ENCODE peak calls at places on chromosomes 6 and 20, in nine cellular contexts. One of them, this sample, is unnamed.

GRCh38 chr20:2752631-2753455 is 47.6 kb downstream of the CPXM1 start:
- DNase-seq in AG04450: no peak
- DNase-seq in MCF 10A: peak
- DNase-seq in left ventricle myocardium inferior: no peak
- DNase-seq in right atrium auricular region: no peak
- DNase-seq in posterior cingulate gyrus: no peak
- DNase-seq in activated CD4-positive, alpha-beta T cell treated with anti-CD3 and anti-CD28 coated beads, Interleukin-2, amount 10 ng/mL, durations not matched to agents 7 days and 5 days: peak
- DNase-seq in NT2/D1: peak
- DNase-seq in heart left ventricle: no peak
- DNase-seq in this sample: no peak

GRCh38 chr6:33277663-33278391 is 904 bp downstream of the B3GALT4 start:
- DNase-seq in AG04450: no peak
- DNase-seq in MCF 10A: no peak
- DNase-seq in left ventricle myocardium inferior: no peak
- DNase-seq in right atrium auricular region: no peak
- DNase-seq in posterior cingulate gyrus: no peak
- DNase-seq in activated CD4-positive, alpha-beta T cell treated with anti-CD3 and anti-CD28 coated beads, Interleukin-2, amount 10 ng/mL, durations not matched to agents 7 days and 5 days: peak
- DNase-seq in NT2/D1: no peak
- DNase-seq in heart left ventricle: no peak
- DNase-seq in this sample: peak

GRCh38 chr6:43623880-43624785 is 4.9 kb downstream of the GTPBP2 start:
- DNase-seq in AG04450: no peak
- DNase-seq in MCF 10A: no peak
- DNase-seq in left ventricle myocardium inferior: no peak
- DNase-seq in right atrium auricular region: no peak
- DNase-seq in posterior cingulate gyrus: no peak
- DNase-seq in activated CD4-positive, alpha-beta T cell treated with anti-CD3 and anti-CD28 coated beads, Interleukin-2, amount 10 ng/mL, durations not matched to agents 7 days and 5 days: no peak
- DNase-seq in NT2/D1: no peak
- DNase-seq in heart left ventricle: no peak
- DNase-seq in this sample: no peak

GRCh38 chr6:15322781-15323536 is 77.1 kb downstream of the JARID2 start:
- DNase-seq in AG04450: no peak
- DNase-seq in MCF 10A: peak
- DNase-seq in left ventricle myocardium inferior: no peak
- DNase-seq in right atrium auricular region: no peak
- DNase-seq in posterior cingulate gyrus: no peak
- DNase-seq in activated CD4-positive, alpha-beta T cell treated with anti-CD3 and anti-CD28 coated beads, Interleukin-2, amount 10 ng/mL, durations not matched to agents 7 days and 5 days: no peak
- DNase-seq in NT2/D1: no peak
- DNase-seq in heart left ventricle: no peak
- DNase-seq in this sample: no peak

GRCh38 chr6:31733734-31734133 is 2.6 kb downstream of the CLIC1 start:
- DNase-seq in AG04450: no peak
- DNase-seq in MCF 10A: no peak
- DNase-seq in left ventricle myocardium inferior: no peak
- DNase-seq in right atrium auricular region: no peak
- DNase-seq in posterior cingulate gyrus: no peak
- DNase-seq in activated CD4-positive, alpha-beta T cell treated with anti-CD3 and anti-CD28 coated beads, Interleukin-2, amount 10 ng/mL, durations not matched to agents 7 days and 5 days: no peak
- DNase-seq in NT2/D1: no peak
- DNase-seq in heart left ventricle: no peak
- DNase-seq in this sample: no peak

GRCh38 chr6:33727932-33728331 is 16.4 kb upstream of the UQCC2 start:
- DNase-seq in AG04450: no peak
- DNase-seq in MCF 10A: no peak
- DNase-seq in left ventricle myocardium inferior: peak
- DNase-seq in right atrium auricular region: no peak
- DNase-seq in posterior cingulate gyrus: no peak
- DNase-seq in activated CD4-positive, alpha-beta T cell treated with anti-CD3 and anti-CD28 coated beads, Interleukin-2, amount 10 ng/mL, durations not matched to agents 7 days and 5 days: no peak
- DNase-seq in NT2/D1: no peak
- DNase-seq in heart left ventricle: peak
- DNase-seq in this sample: no peak

GRCh38 chr20:47727909-47728361 is 57.3 kb downstream of the SULF2 start:
- DNase-seq in AG04450: no peak
- DNase-seq in MCF 10A: no peak
- DNase-seq in left ventricle myocardium inferior: no peak
- DNase-seq in right atrium auricular region: no peak
- DNase-seq in posterior cingulate gyrus: no peak
- DNase-seq in activated CD4-positive, alpha-beta T cell treated with anti-CD3 and anti-CD28 coated beads, Interleukin-2, amount 10 ng/mL, durations not matched to agents 7 days and 5 days: peak
- DNase-seq in NT2/D1: no peak
- DNase-seq in heart left ventricle: no peak
- DNase-seq in this sample: peak

GRCh38 chr6:65819152-65819551 is 112.1 kb upstream of the EYS start:
- DNase-seq in AG04450: no peak
- DNase-seq in MCF 10A: peak
- DNase-seq in left ventricle myocardium inferior: no peak
- DNase-seq in right atrium auricular region: no peak
- DNase-seq in posterior cingulate gyrus: no peak
- DNase-seq in activated CD4-positive, alpha-beta T cell treated with anti-CD3 and anti-CD28 coated beads, Interleukin-2, amount 10 ng/mL, durations not matched to agents 7 days and 5 days: no peak
- DNase-seq in NT2/D1: no peak
- DNase-seq in heart left ventricle: no peak
- DNase-seq in this sample: no peak

GRCh38 chr6:49550413-49551125 is at the start of gene C6orf141:
- DNase-seq in AG04450: no peak
- DNase-seq in MCF 10A: peak
- DNase-seq in left ventricle myocardium inferior: no peak
- DNase-seq in right atrium auricular region: no peak
- DNase-seq in posterior cingulate gyrus: no peak
- DNase-seq in activated CD4-positive, alpha-beta T cell treated with anti-CD3 and anti-CD28 coated beads, Interleukin-2, amount 10 ng/mL, durations not matched to agents 7 days and 5 days: peak
- DNase-seq in NT2/D1: peak
- DNase-seq in heart left ventricle: no peak
- DNase-seq in this sample: no peak

GRCh38 chr20:37501940-37502339 is 19.1 kb upstream of the NNAT start:
- DNase-seq in AG04450: no peak
- DNase-seq in MCF 10A: no peak
- DNase-seq in left ventricle myocardium inferior: no peak
- DNase-seq in right atrium auricular region: no peak
- DNase-seq in posterior cingulate gyrus: no peak
- DNase-seq in activated CD4-positive, alpha-beta T cell treated with anti-CD3 and anti-CD28 coated beads, Interleukin-2, amount 10 ng/mL, durations not matched to agents 7 days and 5 days: no peak
- DNase-seq in NT2/D1: no peak
- DNase-seq in heart left ventricle: no peak
- DNase-seq in this sample: no peak

GRCh38 chr6:138387577-138388368 is 10.1 kb downstream of the SMIM28 start:
- DNase-seq in AG04450: no peak
- DNase-seq in MCF 10A: no peak
- DNase-seq in left ventricle myocardium inferior: no peak
- DNase-seq in right atrium auricular region: no peak
- DNase-seq in posterior cingulate gyrus: no peak
- DNase-seq in activated CD4-positive, alpha-beta T cell treated with anti-CD3 and anti-CD28 coated beads, Interleukin-2, amount 10 ng/mL, durations not matched to agents 7 days and 5 days: no peak
- DNase-seq in NT2/D1: no peak
- DNase-seq in heart left ventricle: no peak
- DNase-seq in this sample: no peak

GRCh38 chr20:6629564-6629963 is 137.9 kb upstream of the BMP2 start:
- DNase-seq in AG04450: no peak
- DNase-seq in MCF 10A: no peak
- DNase-seq in left ventricle myocardium inferior: no peak
- DNase-seq in right atrium auricular region: no peak
- DNase-seq in posterior cingulate gyrus: no peak
- DNase-seq in activated CD4-positive, alpha-beta T cell treated with anti-CD3 and anti-CD28 coated beads, Interleukin-2, amount 10 ng/mL, durations not matched to agents 7 days and 5 days: no peak
- DNase-seq in NT2/D1: no peak
- DNase-seq in heart left ventricle: no peak
- DNase-seq in this sample: no peak

GRCh38 chr20:51579137-51579536 is 36.6 kb upstream of the NFATC2 start:
- DNase-seq in AG04450: no peak
- DNase-seq in MCF 10A: peak
- DNase-seq in left ventricle myocardium inferior: no peak
- DNase-seq in right atrium auricular region: no peak
- DNase-seq in posterior cingulate gyrus: no peak
- DNase-seq in activated CD4-positive, alpha-beta T cell treated with anti-CD3 and anti-CD28 coated beads, Interleukin-2, amount 10 ng/mL, durations not matched to agents 7 days and 5 days: no peak
- DNase-seq in NT2/D1: no peak
- DNase-seq in heart left ventricle: no peak
- DNase-seq in this sample: no peak

GRCh38 chr20:48313346-48313745 is 514.5 kb downstream of the PREX1 start:
- DNase-seq in AG04450: no peak
- DNase-seq in MCF 10A: no peak
- DNase-seq in left ventricle myocardium inferior: no peak
- DNase-seq in right atrium auricular region: no peak
- DNase-seq in posterior cingulate gyrus: no peak
- DNase-seq in activated CD4-positive, alpha-beta T cell treated with anti-CD3 and anti-CD28 coated beads, Interleukin-2, amount 10 ng/mL, durations not matched to agents 7 days and 5 days: no peak
- DNase-seq in NT2/D1: no peak
- DNase-seq in heart left ventricle: no peak
- DNase-seq in this sample: no peak

GRCh38 chr6:110944681-110945151 is 13.8 kb upstream of the GTF3C6 start:
- DNase-seq in AG04450: peak
- DNase-seq in MCF 10A: peak
- DNase-seq in left ventricle myocardium inferior: no peak
- DNase-seq in right atrium auricular region: no peak
- DNase-seq in posterior cingulate gyrus: no peak
- DNase-seq in activated CD4-positive, alpha-beta T cell treated with anti-CD3 and anti-CD28 coated beads, Interleukin-2, amount 10 ng/mL, durations not matched to agents 7 days and 5 days: peak
- DNase-seq in NT2/D1: no peak
- DNase-seq in heart left ventricle: no peak
- DNase-seq in this sample: no peak

GRCh38 chr6:24584390-24584735 is 61.6 kb downstream of the KIAA0319 start:
- DNase-seq in AG04450: no peak
- DNase-seq in MCF 10A: no peak
- DNase-seq in left ventricle myocardium inferior: no peak
- DNase-seq in right atrium auricular region: no peak
- DNase-seq in posterior cingulate gyrus: no peak
- DNase-seq in activated CD4-positive, alpha-beta T cell treated with anti-CD3 and anti-CD28 coated beads, Interleukin-2, amount 10 ng/mL, durations not matched to agents 7 days and 5 days: no peak
- DNase-seq in NT2/D1: no peak
- DNase-seq in heart left ventricle: no peak
- DNase-seq in this sample: no peak

GRCh38 chr6:123064038-123064437 is 68.0 kb downstream of the CLVS2 start:
- DNase-seq in AG04450: no peak
- DNase-seq in MCF 10A: no peak
- DNase-seq in left ventricle myocardium inferior: no peak
- DNase-seq in right atrium auricular region: no peak
- DNase-seq in posterior cingulate gyrus: no peak
- DNase-seq in activated CD4-positive, alpha-beta T cell treated with anti-CD3 and anti-CD28 coated beads, Interleukin-2, amount 10 ng/mL, durations not matched to agents 7 days and 5 days: no peak
- DNase-seq in NT2/D1: no peak
- DNase-seq in heart left ventricle: no peak
- DNase-seq in this sample: no peak

GRCh38 chr6:107434812-107435211 is 24.6 kb downstream of the PDSS2 start:
- DNase-seq in AG04450: no peak
- DNase-seq in MCF 10A: no peak
- DNase-seq in left ventricle myocardium inferior: no peak
- DNase-seq in right atrium auricular region: no peak
- DNase-seq in posterior cingulate gyrus: no peak
- DNase-seq in activated CD4-positive, alpha-beta T cell treated with anti-CD3 and anti-CD28 coated beads, Interleukin-2, amount 10 ng/mL, durations not matched to agents 7 days and 5 days: no peak
- DNase-seq in NT2/D1: no peak
- DNase-seq in heart left ventricle: no peak
- DNase-seq in this sample: no peak

GRCh38 chr20:25606094-25606640 is 17.6 kb downstream of the NANP start:
- DNase-seq in AG04450: no peak
- DNase-seq in MCF 10A: no peak
- DNase-seq in left ventricle myocardium inferior: no peak
- DNase-seq in right atrium auricular region: no peak
- DNase-seq in posterior cingulate gyrus: no peak
- DNase-seq in activated CD4-positive, alpha-beta T cell treated with anti-CD3 and anti-CD28 coated beads, Interleukin-2, amount 10 ng/mL, durations not matched to agents 7 days and 5 days: no peak
- DNase-seq in NT2/D1: no peak
- DNase-seq in heart left ventricle: no peak
- DNase-seq in this sample: no peak

GRCh38 chr6:129785756-129786135 is 75.4 kb downstream of the TMEM244 start:
- DNase-seq in AG04450: no peak
- DNase-seq in MCF 10A: no peak
- DNase-seq in left ventricle myocardium inferior: no peak
- DNase-seq in right atrium auricular region: no peak
- DNase-seq in posterior cingulate gyrus: no peak
- DNase-seq in activated CD4-positive, alpha-beta T cell treated with anti-CD3 and anti-CD28 coated beads, Interleukin-2, amount 10 ng/mL, durations not matched to agents 7 days and 5 days: no peak
- DNase-seq in NT2/D1: no peak
- DNase-seq in heart left ventricle: no peak
- DNase-seq in this sample: no peak

GRCh38 chr20:54555150-54555549 is 79.8 kb downstream of the DOK5 start:
- DNase-seq in AG04450: no peak
- DNase-seq in MCF 10A: no peak
- DNase-seq in left ventricle myocardium inferior: no peak
- DNase-seq in right atrium auricular region: no peak
- DNase-seq in posterior cingulate gyrus: no peak
- DNase-seq in activated CD4-positive, alpha-beta T cell treated with anti-CD3 and anti-CD28 coated beads, Interleukin-2, amount 10 ng/mL, durations not matched to agents 7 days and 5 days: no peak
- DNase-seq in NT2/D1: no peak
- DNase-seq in heart left ventricle: no peak
- DNase-seq in this sample: no peak